ENCODE peak calls at places on chromosomes 12 and 14, in seven cellular contexts. N is retinal pigment epithelial cell, R is DND-41, P is thoracic aorta, F is fibroblast of mammary gland, B is GM06990, T is heart right ventricle. O is an unnamed sample.

GRCh38 chr12:107775093-107775721 is 703 bp downstream of the ASCL4 start:
- DNase-seq in B (no peak), R (no peak), N (no peak), T (peak), F (no peak), P (no peak), O (no peak)

GRCh38 chr12:53805801-53806200 is 54.0 kb upstream of the CISTR start:
- DNase-seq in N (no peak), P (no peak), B (no peak), R (no peak), T (no peak), F (peak), O (no peak)

GRCh38 chr12:11846504-11846903 is 197.0 kb downstream of the ETV6 start:
- DNase-seq in B (no peak), P (no peak), F (no peak), N (no peak), T (no peak), R (no peak), O (no peak)

GRCh38 chr14:46571970-46572369 is 79.6 kb downstream of the RPL10L start:
- DNase-seq in N (peak), F (peak), B (no peak), P (no peak), T (no peak), R (no peak), O (no peak)

GRCh38 chr12:6089041-6089823 is 35.2 kb downstream of the VWF start:
- DNase-seq in N (no peak), B (no peak), T (no peak), P (no peak), F (peak), R (no peak), O (peak)

GRCh38 chr12:131138638-131139362 is 185.1 kb downstream of the ADGRD1 start:
- DNase-seq in R (no peak), N (no peak), T (no peak), P (no peak), B (no peak), F (no peak), O (no peak)

GRCh38 chr12:108302471-108303311 is 36.4 kb downstream of the CMKLR1 start:
- DNase-seq in T (peak), B (no peak), F (peak), N (no peak), R (no peak), P (peak), O (no peak)

GRCh38 chr14:49977126-49977841 is 84.4 kb downstream of the ARF6 start:
- DNase-seq in F (no peak), B (peak), T (no peak), P (no peak), N (no peak), R (no peak), O (no peak)

GRCh38 chr12:79549531-79550271 is 141.1 kb downstream of the PAWR start:
- DNase-seq in N (peak), P (no peak), T (no peak), R (no peak), F (no peak), B (no peak), O (peak)

GRCh38 chr12:101204598-101205304 is 5.3 kb downstream of the SLC5A8 start:
- DNase-seq in R (no peak), F (no peak), P (no peak), B (no peak), N (no peak), T (no peak), O (no peak)

GRCh38 chr12:100991059-100991562 is 196.5 kb downstream of the ANO4 start:
- DNase-seq in F (no peak), R (no peak), B (no peak), P (no peak), T (no peak), N (no peak), O (no peak)

GRCh38 chr12:122374707-122375106 is 47.8 kb downstream of the CLIP1 start:
- DNase-seq in T (no peak), N (no peak), R (no peak), F (no peak), P (no peak), B (no peak), O (no peak)

GRCh38 chr14:99030436-99030835 is 241.6 kb downstream of the BCL11B start:
- DNase-seq in T (no peak), F (no peak), B (no peak), R (no peak), P (no peak), N (no peak), O (no peak)

GRCh38 chr12:120821878-120822277 is 82.3 kb downstream of the SPPL3 start:
- DNase-seq in P (no peak), F (no peak), B (no peak), T (no peak), N (no peak), R (no peak), O (no peak)
- H3K4me3 ChIP-seq in P (no peak), F (no peak), B (no peak), T (no peak), N (no peak), R (no peak), O (no peak)

GRCh38 chr12:75551477-75551876 is 40.1 kb upstream of the KRR1 start:
- DNase-seq in R (no peak), F (no peak), B (no peak), P (no peak), T (no peak), N (no peak), O (no peak)

GRCh38 chr12:75550401-75550851 is 39.0 kb upstream of the KRR1 start:
- DNase-seq in R (no peak), N (no peak), T (peak), B (no peak), F (no peak), P (no peak), O (no peak)

GRCh38 chr12:75548879-75549278 is 37.5 kb upstream of the KRR1 start:
- DNase-seq in R (no peak), T (no peak), F (no peak), B (no peak), P (no peak), N (no peak), O (no peak)

GRCh38 chr12:75550906-75551305 is 39.5 kb upstream of the KRR1 start:
- DNase-seq in N (no peak), T (no peak), B (no peak), F (no peak), P (no peak), R (no peak), O (peak)

GRCh38 chr12:75549989-75550388 is 38.6 kb upstream of the KRR1 start:
- DNase-seq in B (no peak), R (no peak), F (no peak), T (no peak), P (no peak), N (no peak), O (no peak)
- TF ChIP-seq CTCF in B (no peak), R (no peak), F (no peak), T (no peak), P (no peak), N (no peak), O (no peak)

GRCh38 chr12:85468356-85469157 is 188.5 kb downstream of the ALX1 start:
- DNase-seq in F (peak), R (peak), N (peak), P (no peak), T (no peak), B (peak), O (peak)
- H3K4me3 ChIP-seq in F (no peak), R (no peak), N (peak), P (peak), T (peak), B (peak), O (peak)

GRCh38 chr12:69880566-69880965 is 55.5 kb downstream of the MYRFL start:
- DNase-seq in P (no peak), B (no peak), T (no peak), F (peak), R (no peak), N (no peak), O (no peak)
- TF ChIP-seq CTCF in P (no peak), B (no peak), T (no peak), F (peak), R (no peak), N (no peak), O (no peak)

DNA sequence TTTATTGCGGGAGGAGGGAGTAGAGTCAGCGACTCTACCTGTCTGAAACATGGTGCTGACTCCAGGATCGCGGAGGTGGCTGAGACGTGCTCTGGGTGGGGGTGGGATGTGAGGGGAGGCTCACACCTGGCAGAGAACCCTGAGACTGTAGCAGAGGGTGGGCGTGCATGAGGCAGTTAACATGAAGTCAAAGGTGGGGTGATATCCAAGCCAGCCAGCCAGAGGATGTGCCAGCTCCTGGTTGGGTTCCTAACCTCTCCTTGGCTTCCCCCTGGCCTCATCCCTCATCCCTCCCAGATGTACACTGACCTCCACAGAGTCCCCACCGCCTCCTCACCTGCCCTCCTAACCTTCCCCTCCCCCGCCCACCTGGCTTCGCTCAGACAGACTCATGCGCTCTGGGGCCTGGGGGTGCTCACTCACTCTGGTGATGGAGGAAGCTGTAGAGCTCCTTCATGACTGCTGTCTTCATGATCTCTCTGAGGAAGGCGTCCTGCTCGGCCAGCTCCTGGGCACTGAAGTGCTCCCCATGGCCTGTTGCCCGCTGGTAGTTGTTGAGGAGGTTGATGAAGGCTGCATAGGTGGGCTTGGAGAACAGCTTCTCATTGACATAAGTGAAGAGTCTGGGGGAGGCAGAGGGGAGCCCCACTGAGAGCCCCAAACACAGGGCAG is 9.3 kb downstream of the ENDOU start:
- DNase-seq in B (no peak), T (no peak), R (no peak), N (no peak), P (no peak), F (no peak), O (no peak)
- H3K4me3 ChIP-seq in B (no peak), T (no peak), R (no peak), N (no peak), P (peak), F (peak), O (no peak)